ENCODE peak calls at places on chromosome 2, in four cellular contexts. X is endothelial cell, B is GM04503, V is iPS DF 19.7. U is an unnamed sample.

GRCh38 chr2:239177908-239178307 is 222.9 kb downstream of the HDAC4 start:
- DNase-seq in X (no peak), B (no peak), V (no peak), U (no peak)

GRCh38 chr2:238925816-238926215 is 77.9 kb downstream of the TWIST2 start:
- DNase-seq in X (no peak), B (no peak), V (no peak), U (no peak)

GRCh38 chr2:129797489-129798300 is 181.8 kb upstream of the RAB6C start:
- DNase-seq in X (no peak), B (no peak), V (no peak), U (no peak)

GRCh38 chr2:98948956-98949739 is 13.1 kb upstream of the CRACDL start:
- DNase-seq in X (no peak), B (no peak), V (no peak), U (no peak)

GRCh38 chr2:20988906-20989305 is 55.0 kb downstream of the APOB start:
- DNase-seq in X (no peak), B (no peak), V (no peak), U (no peak)

GRCh38 chr2:5720426-5720825 is 28.2 kb downstream of the SOX11 start:
- DNase-seq in X (no peak), B (no peak), V (no peak), U (no peak)

GRCh38 chr2:98876741-98877140 is 59.3 kb downstream of the CRACDL start:
- DNase-seq in X (no peak), B (no peak), V (no peak), U (no peak)

GRCh38 chr2:155755481-155755880 is 577.0 kb downstream of the NR4A2 start:
- DNase-seq in X (no peak), B (no peak), V (no peak), U (no peak)

GRCh38 chr2:3461781-3462492 is 57.4 kb downstream of the ADI1 start:
- DNase-seq in X (peak), B (no peak), V (no peak), U (peak)

GRCh38 chr2:84781942-84782716 is 98.8 kb downstream of the TRABD2A start:
- DNase-seq in X (no peak), B (no peak), V (no peak), U (no peak)

GRCh38 chr2:119175517-119175916 is 17.0 kb upstream of the C1QL2 start:
- DNase-seq in X (no peak), B (no peak), V (no peak), U (no peak)

GRCh38 chr2:120566331-120567035 is 169.2 kb upstream of the GLI2 start:
- DNase-seq in X (no peak), B (no peak), V (no peak), U (no peak)

GRCh38 chr2:158912122-158912521 is 56.3 kb upstream of the TANC1 start:
- DNase-seq in X (no peak), B (no peak), V (no peak), U (no peak)

GRCh38 chr2:1645761-1646476 is 98.4 kb downstream of the PXDN start:
- DNase-seq in X (no peak), B (no peak), V (no peak), U (no peak)

GRCh38 chr2:112834379-112835014 is 2.1 kb downstream of the IL1B start:
- DNase-seq in X (no peak), B (no peak), V (no peak), U (no peak)

GRCh38 chr2:156436477-156437085 is 402 bp downstream of the GPD2 start:
- DNase-seq in X (peak), B (no peak), V (no peak), U (no peak)

GRCh38 chr2:192500550-192501200 is 305.9 kb upstream of the TMEFF2 start:
- DNase-seq in X (no peak), B (peak), V (no peak), U (no peak)

GRCh38 chr2:64992990-64993389 is 3.8 kb downstream of the SLC1A4 start:
- DNase-seq in X (no peak), B (no peak), V (no peak), U (no peak)

GRCh38 chr2:113246606-113247005 is 32.1 kb downstream of the PAX8 start:
- DNase-seq in X (no peak), B (no peak), V (no peak), U (no peak)

GRCh38 chr2:38648107-38648761 is 17.7 kb upstream of the GALM start:
- DNase-seq in X (no peak), B (no peak), V (no peak), U (no peak)

GRCh38 chr2:67633212-67633856 is 236.2 kb downstream of the ETAA1 start:
- DNase-seq in X (no peak), B (no peak), V (no peak), U (no peak)

GRCh38 chr2:230152334-230152733 is 67.5 kb downstream of the SP110 start:
- DNase-seq in X (no peak), B (no peak), V (no peak), U (no peak)

GRCh38 chr2:135002836-135003235 is 44.4 kb downstream of the MAP3K19 start:
- DNase-seq in X (no peak), B (no peak), V (no peak), U (no peak)

GRCh38 chr2:144854596-144854995 is 334.7 kb upstream of the ZEB2 start:
- DNase-seq in X (no peak), B (no peak), V (no peak), U (no peak)

GRCh38 chr2:67880291-67880761 is 182.5 kb downstream of the C1D start:
- DNase-seq in X (no peak), B (no peak), V (no peak), U (no peak)

GRCh38 chr2:222364280-222364895 is 60.0 kb upstream of the SGPP2 start:
- DNase-seq in X (no peak), B (no peak), V (no peak), U (no peak)

GRCh38 chr2:5995832-5996231 is 303.6 kb downstream of the SOX11 start:
- DNase-seq in X (no peak), B (no peak), V (no peak), U (no peak)

GRCh38 chr2:211901226-211901625 is 637.4 kb downstream of the ERBB4 start:
- DNase-seq in X (no peak), B (no peak), V (no peak), U (no peak)

GRCh38 chr2:195533771-195534642 is 123.0 kb upstream of the SLC39A10 start:
- DNase-seq in X (no peak), B (peak), V (no peak), U (no peak)

GRCh38 chr2:42100696-42101585 is 53.1 kb downstream of the PKDCC start:
- DNase-seq in X (peak), B (no peak), V (no peak), U (no peak)

GRCh38 chr2:30334738-30335426 is 103.5 kb downstream of the LBH start:
- DNase-seq in X (no peak), B (no peak), V (no peak), U (no peak)

GRCh38 chr2:224155371-224155770 is 116.3 kb upstream of the SERPINE2 start:
- DNase-seq in X (no peak), B (no peak), V (no peak), U (no peak)

GRCh38 chr2:238906254-238906935 is 58.5 kb downstream of the TWIST2 start:
- DNase-seq in X (no peak), B (no peak), V (no peak), U (no peak)

U was measured in GM19239.